ENCODE peak calls at places on chromosome 17, in six cellular contexts. V is CD8-positive, alpha-beta memory T cell; D is prostate gland; Q is effector memory CD4-positive, alpha-beta T cell; P is thoracic aorta; C is ovary. J is an unnamed sample. For H3K36me3 and H3K9me3, the result is how much of the 10 kb centered on the place peaks cover.

GRCh38 chr17:62680541-62681052 is 53.1 kb downstream of the MRC2 start:
- DNase-seq in V (no peak), D (no peak), Q (no peak), P (no peak), C (peak), J (no peak)

GRCh38 chr17:40303706-40304450 is 5.1 kb upstream of the RARA start:
- DNase-seq in V (no peak), D (no peak), Q (no peak), P (no peak), C (peak), J (no peak)

GRCh38 chr17:16962804-16963203 is 9.1 kb downstream of the TNFRSF13B start:
- DNase-seq in V (no peak), D (no peak), Q (no peak), P (no peak), C (no peak), J (no peak)

GRCh38 chr17:49045376-49045775 is 48.2 kb downstream of the IGF2BP1 start:
- DNase-seq in V (no peak), D (no peak), Q (no peak), P (no peak), C (no peak), J (no peak)

GRCh38 chr17:78617371-78618061 is 40.3 kb upstream of the DNAH17 start:
- DNase-seq in V (no peak), D (no peak), Q (no peak), P (no peak), C (no peak), J (no peak)

GRCh38 chr17:62381561-62381960 is 1.2 kb downstream of the EFCAB3 start:
- DNase-seq in V (no peak), D (no peak), Q (no peak), P (no peak), C (no peak), J (no peak)

GRCh38 chr17:11935734-11936406 is 61.4 kb downstream of the ZNF18 start:
- DNase-seq in V (no peak), D (peak), Q (no peak), P (no peak), C (no peak), J (peak)

GRCh38 chr17:12180644-12181261 is 160.1 kb downstream of the MAP2K4 start:
- DNase-seq in V (no peak), D (peak), Q (no peak), P (no peak), C (peak), J (no peak)

GRCh38 chr17:33464669-33465275 is 171.7 kb upstream of the ASIC2 start:
- DNase-seq in V (no peak), D (no peak), Q (no peak), P (no peak), C (no peak), J (no peak)

GRCh38 chr17:151886-152859 is 14.8 kb downstream of the SCGB1C2 start:
- DNase-seq in V (no peak), D (no peak), Q (no peak), P (no peak), C (peak), J (no peak)

GRCh38 chr17:16037636-16038035 is 38.0 kb downstream of the TTC19 start:
- DNase-seq in V (no peak), D (no peak), Q (no peak), P (no peak), C (no peak), J (no peak)

GRCh38 chr17:28166478-28166877 is 124.0 kb downstream of the NLK start:
- DNase-seq in V (no peak), D (no peak), Q (no peak), P (no peak), C (no peak), J (no peak)

GRCh38 chr17:47895254-47895855 is 681 bp upstream of the SP2 start:
- DNase-seq in V (no peak), D (peak), Q (no peak), P (no peak), C (no peak), J (peak)

GRCh38 chr17:83191388-83192160 is 112.2 kb downstream of the METRNL start:
- DNase-seq in V (no peak), D (peak), Q (no peak), P (no peak), C (peak), J (peak)

GRCh38 chr17:63476857-63477470 is at the start of gene ACE:
- DNase-seq in V (peak), D (peak), Q (peak), P (no peak), C (peak), J (no peak)

GRCh38 chr17:14302421-14303099 is 1.7 kb downstream of the HS3ST3B1 start:
- DNase-seq in V (peak), D (peak), Q (peak), P (no peak), C (peak), J (peak)

GRCh38 chr17:16222406-16222805 is 5.4 kb downstream of the PIGL start:
- DNase-seq in V (no peak), D (no peak), Q (no peak), P (no peak), C (no peak), J (no peak)

GRCh38 chr17:27157297-27157696 is 136.6 kb upstream of the WSB1 start:
- DNase-seq in V (no peak), D (no peak), Q (no peak), P (no peak), C (no peak), J (no peak)

DNA sequence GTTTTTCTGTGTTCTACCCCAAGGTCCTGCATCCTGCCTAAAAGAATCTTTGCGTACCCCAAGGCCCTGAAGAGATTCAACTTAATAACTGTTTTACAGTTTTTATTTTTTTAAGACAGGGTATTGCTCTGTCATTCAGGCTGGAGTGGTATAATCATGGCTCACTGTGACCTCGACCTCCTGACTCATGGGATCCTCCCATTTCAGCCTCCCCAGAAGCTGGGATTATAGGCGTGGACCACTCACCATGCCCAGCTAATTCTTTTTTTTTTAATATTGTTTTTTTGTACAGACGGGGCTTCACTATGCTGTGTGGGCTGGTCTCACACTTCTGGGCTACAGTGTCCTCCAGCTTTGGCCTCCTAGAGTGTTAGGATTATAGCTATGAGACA is 9.3 kb upstream of the FAAP100 start:
- DNase-seq in V (no peak), D (no peak), Q (no peak), P (no peak), C (no peak), J (no peak)
- H3K36me3 ChIP-seq in V (under half), D (under half), Q (half or more), P (under half), C (under half), J (half or more)

GRCh38 chr17:66935717-66936116 is 28.8 kb upstream of the CACNG4 start:
- DNase-seq in V (no peak), D (no peak), Q (no peak), P (no peak), C (no peak), J (no peak)

GRCh38 chr17:66938656-66939055 is 25.9 kb upstream of the CACNG4 start:
- DNase-seq in V (no peak), D (no peak), Q (no peak), P (no peak), C (no peak), J (no peak)

GRCh38 chr17:66930933-66931332 is 33.6 kb upstream of the CACNG4 start:
- DNase-seq in V (no peak), D (no peak), Q (no peak), P (no peak), C (no peak), J (no peak)

GRCh38 chr17:66932295-66932694 is 32.2 kb upstream of the CACNG4 start:
- DNase-seq in V (no peak), D (no peak), Q (no peak), P (no peak), C (no peak), J (no peak)

GRCh38 chr17:66934040-66934439 is 30.5 kb upstream of the CACNG4 start:
- DNase-seq in V (no peak), D (no peak), Q (no peak), P (no peak), C (no peak), J (no peak)
- H3K9me3 ChIP-seq in V (under half), D (under half), Q (under half), P (under half), C (under half), J (under half)

GRCh38 chr17:43483674-43484551 is at the start of gene DHX8:
- DNase-seq in V (peak), D (peak), Q (peak), P (peak), C (peak), J (peak)

GRCh38 chr17:43479948-43480347 is 3.8 kb upstream of the DHX8 start:
- DNase-seq in V (no peak), D (no peak), Q (no peak), P (no peak), C (no peak), J (no peak)

GRCh38 chr17:43477832-43478634 is 5.7 kb upstream of the DHX8 start:
- DNase-seq in V (no peak), D (no peak), Q (no peak), P (no peak), C (no peak), J (no peak)

DNA sequence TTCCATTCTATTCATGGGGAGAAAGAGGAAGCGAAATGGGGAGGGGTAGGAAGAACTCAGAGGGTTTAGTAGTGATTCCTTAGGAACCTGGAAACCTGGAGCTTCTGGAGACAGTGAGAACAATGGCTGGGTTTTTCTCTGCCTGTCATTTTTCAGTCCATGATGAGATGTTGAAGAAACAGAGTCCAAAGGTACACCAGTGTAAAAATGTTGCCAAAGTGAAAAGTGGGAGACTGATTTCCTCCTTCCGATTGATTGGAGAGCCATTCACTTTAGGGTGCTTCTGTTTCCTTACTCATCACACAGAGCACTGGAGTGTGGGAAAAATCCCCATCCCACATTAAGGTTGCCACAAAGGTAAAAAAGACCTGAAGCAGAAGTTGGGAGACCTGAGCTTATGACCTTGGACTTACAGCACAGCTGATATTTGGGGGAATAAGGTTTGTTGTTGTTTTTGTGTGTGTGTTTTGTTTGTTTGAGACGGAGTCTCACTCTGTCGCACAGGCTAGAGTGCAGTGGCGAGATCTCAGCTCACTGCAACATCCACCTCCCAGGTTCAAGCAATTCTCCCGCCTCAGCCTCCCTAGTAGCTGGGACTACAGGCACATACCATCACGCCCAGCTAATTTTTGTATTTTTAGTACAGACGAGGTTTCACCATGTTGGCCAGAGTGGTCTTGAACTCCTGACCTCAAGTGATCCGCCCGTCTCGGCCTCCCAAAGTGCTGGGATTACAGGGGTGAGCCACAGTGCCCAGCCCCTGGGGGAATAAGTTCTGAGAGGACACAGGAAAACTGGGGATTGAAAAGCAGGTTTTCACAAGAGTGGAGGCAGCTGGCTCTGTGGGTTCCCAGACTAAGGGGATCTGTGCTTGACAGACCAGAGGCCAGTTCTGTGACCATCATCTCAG is 1.4 kb upstream of the DHX8 start:
- DNase-seq in V (no peak), D (no peak), Q (no peak), P (no peak), C (peak), J (no peak)
- H3K36me3 ChIP-seq in V (under half), D (under half), Q (under half), P (under half), C (under half), J (under half)

DNA sequence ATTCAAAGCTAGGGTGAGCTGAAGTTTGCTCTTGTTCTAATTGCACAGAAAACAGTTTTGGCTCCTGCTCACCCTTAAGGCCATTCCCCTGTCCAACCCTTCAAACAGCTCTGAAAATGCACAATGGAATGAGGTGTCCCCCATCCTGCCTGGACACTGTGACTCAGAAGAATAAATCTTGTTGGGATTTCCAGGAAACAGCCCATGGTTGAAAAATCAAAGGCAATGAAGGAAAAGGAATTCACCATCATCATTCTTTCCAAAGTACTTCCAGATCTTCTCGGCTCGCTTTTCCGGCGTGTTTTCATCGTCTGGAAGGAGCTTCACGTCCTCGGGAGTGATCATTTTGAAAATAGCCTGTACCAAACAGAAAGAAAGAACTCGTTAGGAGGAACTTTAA is 4.3 kb downstream of the RCVRN start:
- DNase-seq in V (no peak), D (no peak), Q (no peak), P (no peak), C (no peak), J (no peak)
- H3K9me3 ChIP-seq in V (under half), D (under half), Q (under half), P (under half), C (under half), J (under half)

DNA sequence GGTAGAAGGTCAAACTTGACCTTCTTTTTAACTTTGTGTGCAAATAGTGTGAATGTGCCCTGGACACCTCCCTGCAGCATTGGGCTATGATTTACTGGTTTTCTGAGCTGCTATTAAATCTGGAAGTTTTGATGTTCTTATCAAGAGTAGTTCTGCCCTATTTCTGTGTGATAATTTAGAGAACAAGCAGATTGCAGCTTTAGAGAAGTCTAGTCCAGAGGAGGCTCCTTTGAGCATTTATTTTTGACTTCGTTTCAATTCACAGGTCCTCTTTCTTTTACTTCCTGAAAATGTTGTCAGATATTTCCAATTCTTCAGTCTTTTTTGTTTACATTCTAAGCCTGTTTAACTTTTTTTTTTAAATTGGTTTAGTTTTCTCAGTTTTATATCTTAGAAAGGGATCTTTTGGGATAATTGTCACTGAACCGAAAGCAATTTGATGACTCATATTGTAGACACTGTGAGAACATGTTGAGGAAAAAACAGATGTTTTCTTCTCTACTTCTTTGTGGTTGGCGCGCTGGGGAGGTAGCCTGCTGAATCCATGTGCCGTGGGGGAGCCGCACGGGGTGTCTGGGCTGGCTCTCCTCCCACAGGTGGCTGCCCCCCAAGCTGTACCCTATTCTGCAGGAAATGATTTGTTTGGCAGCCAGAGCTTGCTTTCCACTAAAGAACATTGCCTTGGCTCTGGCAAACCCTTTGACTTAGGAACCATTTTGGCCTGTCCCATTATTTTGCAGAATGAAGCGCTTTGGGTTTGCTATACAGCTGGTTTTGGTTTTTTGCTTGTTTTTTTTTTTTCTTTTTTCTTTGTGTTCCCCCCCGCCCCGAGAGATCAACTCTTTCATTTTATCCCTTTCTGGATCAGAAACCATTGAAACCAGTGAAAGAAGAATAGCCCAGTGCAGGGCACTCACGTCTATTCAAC is 53.4 kb downstream of the MFSD11 start:
- DNase-seq in V (peak), D (no peak), Q (peak), P (no peak), C (no peak), J (no peak)
- H3K36me3 ChIP-seq in V (under half), D (under half), Q (under half), P (under half), C (under half), J (under half)

DNA sequence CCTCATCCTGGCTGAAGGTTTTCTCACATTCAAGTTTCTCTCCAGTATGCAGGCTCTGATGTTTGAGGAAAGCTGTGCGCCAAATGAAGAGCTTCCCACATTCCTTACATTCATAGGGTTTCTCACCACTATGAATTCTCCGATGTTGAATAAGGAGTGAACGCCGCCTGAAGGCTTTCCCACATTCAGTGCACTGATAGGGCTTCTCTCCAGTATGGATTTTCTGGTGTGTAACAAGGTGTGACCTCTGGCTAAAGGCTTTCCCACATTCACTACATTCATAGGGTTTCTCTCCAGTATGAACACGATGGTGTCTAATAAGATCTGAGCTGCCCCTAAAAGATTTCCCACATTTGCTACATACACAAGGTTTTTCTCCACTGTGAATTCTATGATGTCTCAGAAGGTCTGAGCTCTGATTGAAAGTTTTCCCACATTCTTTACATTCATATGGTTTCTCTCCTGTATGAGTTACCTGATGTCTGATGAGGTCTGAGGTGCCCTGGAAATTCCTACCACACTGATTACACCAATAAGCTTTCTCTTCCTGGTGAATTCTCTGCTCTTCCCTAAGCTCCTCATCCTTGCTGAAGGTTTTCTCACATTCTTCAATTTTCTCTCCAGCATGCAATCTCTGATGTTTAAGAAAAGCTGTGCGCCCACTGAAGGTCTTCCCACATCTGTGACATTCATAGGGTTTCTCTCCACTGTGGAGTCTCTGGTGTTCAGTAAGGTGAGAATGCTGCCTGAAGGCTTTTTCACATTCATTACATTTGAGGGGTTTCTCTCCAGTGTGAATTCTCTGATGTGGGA is 8.9 kb downstream of the ZNF594 start:
- DNase-seq in V (no peak), D (no peak), Q (no peak), P (no peak), C (no peak), J (no peak)
- H3K9me3 ChIP-seq in V (half or more), D (under half), Q (half or more), P (half or more), C (under half), J (under half)

GRCh38 chr17:50192116-50192872 is 9.1 kb downstream of the COL1A1 start:
- DNase-seq in V (no peak), D (no peak), Q (no peak), P (no peak), C (no peak), J (no peak)

GRCh38 chr17:50188521-50189395 is 12.7 kb downstream of the COL1A1 start:
- DNase-seq in V (no peak), D (no peak), Q (no peak), P (no peak), C (no peak), J (no peak)

GRCh38 chr17:50191070-50192045 is 10.1 kb downstream of the COL1A1 start:
- DNase-seq in V (no peak), D (no peak), Q (no peak), P (no peak), C (no peak), J (no peak)

GRCh38 chr17:50189396-50190277 is 11.8 kb downstream of the COL1A1 start:
- DNase-seq in V (no peak), D (no peak), Q (no peak), P (no peak), C (no peak), J (no peak)

GRCh38 chr17:50190278-50191069 is 11.0 kb downstream of the COL1A1 start:
- DNase-seq in V (no peak), D (no peak), Q (no peak), P (no peak), C (no peak), J (no peak)
- H3K36me3 ChIP-seq in V (under half), D (under half), Q (under half), P (half or more), C (under half), J (under half)

GRCh38 chr17:21816592-21817567 is 124.6 kb downstream of the KCNJ18 start:
- DNase-seq in V (no peak), D (no peak), Q (no peak), P (no peak), C (no peak), J (no peak)
- H3K9me3 ChIP-seq in V (under half), D (under half), Q (under half), P (under half), C (under half), J (under half)

GRCh38 chr17:8504460-8505207 is 69.0 kb downstream of the NDEL1 start:
- DNase-seq in V (no peak), D (no peak), Q (no peak), P (no peak), C (no peak), J (no peak)
- H3K36me3 ChIP-seq in V (under half), D (under half), Q (under half), P (half or more), C (under half), J (under half)

J was measured in lung.